ENCODE peak calls at places on chromosomes 1 and 21, in nine cellular contexts. C is IMR-90, K is sigmoid colon, Y is nephron progenitor cell, W is fibroblast of mammary gland, Z is adrenal gland, O is upper lobe of right lung, B is GM10248, N is left ventricle myocardium inferior. J is an unnamed sample.

GRCh38 chr21:35390013-35390776 is 341.1 kb upstream of the RUNX1 start:
- DNase-seq in C (peak), K (peak), Y (no peak), W (peak), Z (no peak), O (no peak), B (no peak), N (no peak), J (no peak)

GRCh38 chr1:218371927-218372672 is 27.0 kb downstream of the TGFB2 start:
- DNase-seq in C (peak), K (peak), Y (no peak), W (peak), Z (no peak), O (no peak), B (no peak), N (no peak), J (peak)

GRCh38 chr21:44684077-44684476 is 2.1 kb upstream of the KRTAP12-1 start:
- DNase-seq in C (no peak), K (no peak), Y (no peak), W (no peak), Z (no peak), O (no peak), B (no peak), N (no peak), J (no peak)

GRCh38 chr1:58814251-58815068 is 30.6 kb upstream of the JUN start:
- DNase-seq in C (peak), K (peak), Y (peak), W (peak), Z (peak), O (peak), B (peak), N (peak), J (no peak)

GRCh38 chr1:228281631-228282328 is 73.9 kb downstream of the OBSCN start:
- DNase-seq in C (no peak), K (no peak), Y (no peak), W (no peak), Z (no peak), O (peak), B (peak), N (no peak), J (no peak)

GRCh38 chr1:107153033-107153432 is 12.2 kb downstream of the NTNG1 start:
- DNase-seq in C (no peak), K (no peak), Y (no peak), W (no peak), Z (no peak), O (no peak), B (no peak), N (no peak), J (no peak)

GRCh38 chr1:40692429-40692905 is 963 bp downstream of the NFYC start:
- DNase-seq in C (peak), K (no peak), Y (no peak), W (peak), Z (no peak), O (no peak), B (no peak), N (no peak), J (no peak)

GRCh38 chr1:110674337-110675059 is at the start of gene KCNA3:
- DNase-seq in C (no peak), K (no peak), Y (peak), W (no peak), Z (peak), O (peak), B (peak), N (peak), J (no peak)

GRCh38 chr1:198848649-198849048 is 209.8 kb downstream of the PTPRC start:
- DNase-seq in C (no peak), K (no peak), Y (no peak), W (no peak), Z (no peak), O (no peak), B (no peak), N (no peak), J (no peak)

GRCh38 chr21:36337099-36337509 is 17.1 kb downstream of the MORC3 start:
- DNase-seq in C (peak), K (no peak), Y (no peak), W (peak), Z (no peak), O (no peak), B (no peak), N (no peak), J (no peak)

GRCh38 chr1:171740356-171740863 is 1.5 kb downstream of the VAMP4 start:
- DNase-seq in C (peak), K (no peak), Y (no peak), W (no peak), Z (no peak), O (no peak), B (no peak), N (no peak), J (no peak)

GRCh38 chr1:116733466-116734108 is 20.6 kb upstream of the CD2 start:
- DNase-seq in C (no peak), K (no peak), Y (no peak), W (no peak), Z (no peak), O (no peak), B (no peak), N (no peak), J (no peak)

GRCh38 chr1:112537451-112537850 is 28.7 kb downstream of the WNT2B start:
- DNase-seq in C (no peak), K (no peak), Y (no peak), W (no peak), Z (no peak), O (no peak), B (no peak), N (no peak), J (no peak)

GRCh38 chr1:85093644-85094043 is 45.3 kb upstream of the MCOLN3 start:
- DNase-seq in C (no peak), K (no peak), Y (no peak), W (no peak), Z (no peak), O (no peak), B (no peak), N (no peak), J (no peak)

GRCh38 chr1:201226859-201227488 is 36.4 kb downstream of the IGFN1 start:
- DNase-seq in C (no peak), K (no peak), Y (no peak), W (no peak), Z (no peak), O (peak), B (no peak), N (no peak), J (no peak)

GRCh38 chr1:8509579-8509978 is 191.7 kb downstream of the SLC45A1 start:
- DNase-seq in C (no peak), K (no peak), Y (no peak), W (no peak), Z (no peak), O (no peak), B (no peak), N (no peak), J (no peak)

DNA sequence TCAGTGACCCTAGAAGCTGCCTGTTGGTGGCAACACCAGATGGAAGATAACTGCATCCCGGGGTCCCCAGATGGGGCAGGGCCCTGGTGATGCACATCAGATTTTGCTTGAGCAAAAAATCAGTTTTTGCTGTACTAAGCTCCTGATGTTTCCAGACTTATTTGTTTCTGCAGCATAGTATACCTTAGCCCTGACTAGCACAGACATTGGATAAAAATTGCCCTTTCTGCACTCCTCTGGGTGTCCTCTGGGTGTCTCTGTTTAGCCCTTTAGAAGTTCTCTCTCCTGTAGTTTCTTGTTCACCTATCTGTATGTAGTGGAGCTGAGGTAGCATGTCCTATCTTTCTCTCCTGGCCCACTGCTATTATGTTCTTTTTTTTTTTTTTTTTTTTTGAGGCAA is 30.3 kb upstream of the PLA2G2C start:
- DNase-seq in C (peak), K (no peak), Y (no peak), W (peak), Z (no peak), O (no peak), B (peak), N (no peak), J (no peak)
- TF ChIP-seq CTCF in C (peak), K (no peak), Y (peak), W (peak), Z (peak), O (peak), B (peak), N (peak), J (peak)

GRCh38 chr1:168888418-168888817 is 159.4 kb upstream of the DPT start:
- DNase-seq in C (no peak), K (no peak), Y (no peak), W (no peak), Z (no peak), O (no peak), B (no peak), N (no peak), J (no peak)

GRCh38 chr1:168894397-168894796 is 165.4 kb upstream of the DPT start:
- DNase-seq in C (no peak), K (no peak), Y (no peak), W (peak), Z (no peak), O (no peak), B (no peak), N (no peak), J (no peak)

GRCh38 chr1:168897249-168897648 is 168.2 kb upstream of the DPT start:
- DNase-seq in C (no peak), K (no peak), Y (no peak), W (peak), Z (no peak), O (no peak), B (no peak), N (no peak), J (no peak)

GRCh38 chr1:168892945-168893344 is 163.9 kb upstream of the DPT start:
- DNase-seq in C (no peak), K (no peak), Y (no peak), W (peak), Z (no peak), O (no peak), B (no peak), N (no peak), J (no peak)

DNA sequence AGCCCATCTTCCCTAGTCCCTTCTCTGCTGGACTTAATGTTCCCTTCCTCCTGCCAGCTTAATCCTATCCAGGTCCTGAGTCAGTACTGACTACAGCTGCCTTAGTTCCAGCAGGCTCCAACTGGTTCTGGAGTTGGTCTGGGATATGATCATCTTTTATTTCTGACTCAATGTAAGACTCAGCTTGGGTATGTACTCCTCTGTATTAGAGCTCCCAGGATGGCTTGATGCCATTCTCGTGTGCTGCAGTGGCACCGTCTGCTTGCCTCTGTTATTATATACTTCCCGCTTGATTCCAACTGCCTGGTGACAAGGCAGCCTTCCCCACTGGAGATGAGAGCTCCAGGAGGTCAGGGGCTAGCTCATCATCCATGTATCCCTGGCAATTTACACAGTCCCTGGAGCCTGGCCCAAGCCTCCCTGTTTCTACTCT is 164.4 kb upstream of the DPT start:
- DNase-seq in C (no peak), K (peak), Y (no peak), W (peak), Z (no peak), O (no peak), B (no peak), N (peak), J (no peak)
- TF ChIP-seq CTCF in C (no peak), K (no peak), Y (no peak), W (no peak), Z (no peak), O (no peak), B (no peak), N (no peak), J (no peak)

DNA sequence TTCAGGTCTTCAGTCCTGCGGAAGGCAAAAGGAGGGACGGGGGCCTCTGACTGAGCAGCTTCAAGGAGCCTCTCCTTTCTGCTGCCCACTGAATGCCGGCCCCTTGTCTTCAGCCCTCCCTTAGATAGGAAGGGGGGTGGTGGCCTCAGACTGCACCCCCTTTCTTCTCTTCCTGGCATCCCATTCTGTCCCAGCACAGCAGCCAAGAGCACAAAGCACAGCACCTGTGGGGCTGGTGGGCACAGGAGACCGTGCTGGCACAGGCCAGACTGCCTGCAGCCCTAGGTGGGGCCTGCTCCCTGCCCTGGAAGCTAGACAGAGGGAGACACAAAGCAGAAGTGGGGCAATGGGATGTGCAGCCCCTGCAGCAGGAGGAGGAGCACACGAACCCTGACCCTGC is 1.7 kb upstream of the PAQR6 start:
- DNase-seq in C (no peak), K (no peak), Y (no peak), W (no peak), Z (no peak), O (no peak), B (no peak), N (no peak), J (no peak)
- TF ChIP-seq CTCF in C (no peak), K (no peak), Y (no peak), W (no peak), Z (no peak), O (no peak), B (no peak), N (no peak), J (no peak)

DNA sequence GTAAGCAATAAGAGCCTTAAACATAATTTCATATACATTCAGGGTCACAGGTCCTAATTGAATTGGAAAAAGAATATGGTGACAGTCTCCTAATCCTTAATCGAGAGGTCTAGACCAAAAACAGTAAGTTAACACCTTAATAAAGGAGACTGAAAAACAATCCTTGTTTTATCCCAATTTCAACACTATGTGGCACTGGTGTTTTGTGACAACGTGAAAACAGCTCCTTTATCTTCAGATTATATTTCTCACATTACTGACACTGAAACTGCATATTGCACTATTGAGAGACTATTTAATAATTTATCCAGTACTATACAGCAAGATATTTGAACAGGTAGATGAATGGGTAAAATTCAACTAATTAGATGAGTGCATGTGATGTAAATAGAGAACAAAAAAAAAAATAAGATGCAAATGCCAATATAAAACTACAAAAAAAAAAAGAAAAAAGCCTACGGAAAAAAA is 34.1 kb downstream of the TP53BP2 start:
- DNase-seq in C (peak), K (no peak), Y (no peak), W (peak), Z (no peak), O (no peak), B (no peak), N (no peak), J (no peak)
- TF ChIP-seq CTCF in C (peak), K (peak), Y (peak), W (peak), Z (peak), O (peak), B (peak), N (peak), J (peak)

GRCh38 chr1:19387045-19387467 is 74.9 kb downstream of the SLC66A1 start:
- DNase-seq in C (no peak), K (no peak), Y (no peak), W (no peak), Z (no peak), O (no peak), B (no peak), N (no peak), J (no peak)
- TF ChIP-seq CTCF in C (no peak), K (no peak), Y (no peak), W (no peak), Z (no peak), O (no peak), B (no peak), N (no peak), J (no peak)

GRCh38 chr1:43419627-43420425 is 30.1 kb downstream of the SZT2 start:
- DNase-seq in C (no peak), K (no peak), Y (no peak), W (no peak), Z (no peak), O (no peak), B (no peak), N (no peak), J (no peak)
- TF ChIP-seq CTCF in C (no peak), K (no peak), Y (no peak), W (no peak), Z (no peak), O (no peak), B (no peak), N (no peak), J (no peak)

DNA sequence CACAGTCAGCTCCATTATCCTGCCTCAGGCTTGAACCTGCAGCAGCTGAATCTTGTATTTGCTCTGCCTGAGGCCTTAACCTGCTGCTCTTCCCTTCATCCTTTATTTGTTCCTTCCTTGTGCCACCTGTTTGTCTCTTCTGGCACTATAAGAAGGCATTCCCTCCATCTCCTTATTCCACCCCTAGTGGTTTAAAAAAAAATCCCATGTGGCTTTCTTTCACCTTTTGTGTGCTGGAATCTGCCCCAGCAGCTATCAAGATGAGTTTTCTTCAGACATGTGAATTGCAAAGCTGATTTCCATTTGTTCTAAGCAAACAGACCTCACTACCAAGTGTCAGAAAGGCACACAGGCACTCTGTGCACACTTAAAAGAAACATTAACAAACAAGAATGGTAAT is 294.6 kb downstream of the TTLL7 start:
- DNase-seq in C (no peak), K (no peak), Y (no peak), W (no peak), Z (no peak), O (no peak), B (no peak), N (no peak), J (no peak)
- TF ChIP-seq CTCF in C (no peak), K (no peak), Y (no peak), W (no peak), Z (no peak), O (no peak), B (no peak), N (no peak), J (no peak)